ENCODE peak calls at places on chromosome 13, in four cellular contexts. One of them, this sample, is unnamed.

GRCh38 chr13:85693889-85694511 is 105.2 kb downstream of the SLITRK6 start:
- DNase-seq in HepG2: no peak
- DNase-seq in GM12878: no peak
- DNase-seq in K562: no peak
- DNase-seq in this sample: no peak

GRCh38 chr13:34411881-34412280 is 530.2 kb upstream of the NBEA start:
- DNase-seq in HepG2: no peak
- DNase-seq in GM12878: no peak
- DNase-seq in K562: no peak
- DNase-seq in this sample: no peak

GRCh38 chr13:39810091-39810877 is 154.8 kb downstream of the COG6 start:
- DNase-seq in HepG2: no peak
- DNase-seq in K562: no peak
- DNase-seq in GM12878: no peak
- DNase-seq in this sample: no peak

GRCh38 chr13:24165746-24166145 is 5.2 kb downstream of the SPATA13 start:
- DNase-seq in HepG2: no peak
- DNase-seq in GM12878: no peak
- DNase-seq in K562: no peak
- DNase-seq in this sample: no peak

GRCh38 chr13:25778302-25778701 is 273.5 kb downstream of the SHISA2 start:
- DNase-seq in GM12878: no peak
- DNase-seq in K562: no peak
- DNase-seq in HepG2: no peak
- DNase-seq in this sample: no peak

GRCh38 chr13:99658266-99658991 is 157.2 kb downstream of the TM9SF2 start:
- DNase-seq in K562: no peak
- DNase-seq in GM12878: no peak
- DNase-seq in HepG2: no peak
- DNase-seq in this sample: no peak

GRCh38 chr13:24184265-24184841 is 23.8 kb downstream of the SPATA13 start:
- DNase-seq in HepG2: peak
- DNase-seq in K562: no peak
- DNase-seq in GM12878: no peak
- DNase-seq in this sample: no peak

GRCh38 chr13:78024996-78025395 is 106.4 kb upstream of the EDNRB start:
- DNase-seq in HepG2: no peak
- DNase-seq in GM12878: no peak
- DNase-seq in K562: no peak
- DNase-seq in this sample: no peak

GRCh38 chr13:98508280-98509074 is 68.4 kb downstream of the STK24 start:
- DNase-seq in GM12878: no peak
- DNase-seq in K562: no peak
- DNase-seq in HepG2: peak
- DNase-seq in this sample: no peak

GRCh38 chr13:50955212-50955611 is 45.6 kb downstream of the RNASEH2B start:
- DNase-seq in HepG2: no peak
- DNase-seq in K562: no peak
- DNase-seq in GM12878: no peak
- DNase-seq in this sample: no peak

GRCh38 chr13:71618154-71618553 is 248.8 kb downstream of the DACH1 start:
- DNase-seq in K562: no peak
- DNase-seq in GM12878: no peak
- DNase-seq in HepG2: no peak
- DNase-seq in this sample: no peak

GRCh38 chr13:34076943-34077703 is 259.2 kb downstream of the RFC3 start:
- DNase-seq in K562: no peak
- DNase-seq in GM12878: no peak
- DNase-seq in HepG2: peak
- DNase-seq in this sample: no peak

GRCh38 chr13:29583073-29583785 is 12.3 kb downstream of the SLC7A1 start:
- DNase-seq in K562: peak
- DNase-seq in HepG2: no peak
- DNase-seq in GM12878: no peak
- DNase-seq in this sample: no peak

GRCh38 chr13:98721825-98722510 is 30.5 kb downstream of the SLC15A1 start:
- DNase-seq in K562: no peak
- DNase-seq in HepG2: no peak
- DNase-seq in GM12878: no peak
- DNase-seq in this sample: no peak

GRCh38 chr13:39779337-39780270 is 124.1 kb downstream of the COG6 start:
- DNase-seq in HepG2: no peak
- DNase-seq in K562: no peak
- DNase-seq in GM12878: no peak
- DNase-seq in this sample: no peak

GRCh38 chr13:60274664-60275063 is 110.9 kb upstream of the DIAPH3 start:
- DNase-seq in HepG2: no peak
- DNase-seq in K562: no peak
- DNase-seq in GM12878: no peak
- DNase-seq in this sample: no peak

GRCh38 chr13:60454425-60454824 is 57.4 kb downstream of the TDRD3 start:
- DNase-seq in HepG2: no peak
- DNase-seq in GM12878: no peak
- DNase-seq in K562: no peak
- DNase-seq in this sample: no peak

GRCh38 chr13:36436811-36437210 is 4.5 kb downstream of the CCNA1 start:
- DNase-seq in HepG2: no peak
- DNase-seq in GM12878: no peak
- DNase-seq in K562: no peak
- DNase-seq in this sample: no peak
- TF ChIP-seq POLR2A in HepG2: no peak
- TF ChIP-seq POLR2A in GM12878: no peak
- TF ChIP-seq POLR2A in K562: no peak
- TF ChIP-seq POLR2A in this sample: no peak

GRCh38 chr13:107531180-107531579 is 684.2 kb downstream of the LIG4 start:
- DNase-seq in K562: no peak
- DNase-seq in GM12878: no peak
- DNase-seq in HepG2: no peak
- DNase-seq in this sample: no peak

GRCh38 chr13:107534548-107534947 is 680.8 kb downstream of the LIG4 start:
- DNase-seq in HepG2: no peak
- DNase-seq in K562: no peak
- DNase-seq in GM12878: no peak
- DNase-seq in this sample: no peak

GRCh38 chr13:107531816-107532215 is 683.5 kb downstream of the LIG4 start:
- DNase-seq in HepG2: no peak
- DNase-seq in K562: no peak
- DNase-seq in GM12878: no peak
- DNase-seq in this sample: no peak
- TF ChIP-seq TAF1 in HepG2: no peak
- TF ChIP-seq TAF1 in K562: no peak
- TF ChIP-seq TAF1 in GM12878: no peak
- TF ChIP-seq TAF1 in this sample: no peak

GRCh38 chr13:30676672-30677071 is 58.7 kb upstream of the ALOX5AP start:
- DNase-seq in GM12878: no peak
- DNase-seq in K562: no peak
- DNase-seq in HepG2: peak
- DNase-seq in this sample: no peak
- TF ChIP-seq POLR2AphosphoS5 in GM12878: no peak
- TF ChIP-seq POLR2AphosphoS5 in K562: no peak
- TF ChIP-seq POLR2AphosphoS5 in HepG2: no peak
- TF ChIP-seq POLR2AphosphoS5 in this sample: no peak

GRCh38 chr13:110338441-110339101 is 31.5 kb downstream of the COL4A2 start:
- DNase-seq in K562: no peak
- DNase-seq in HepG2: no peak
- DNase-seq in GM12878: no peak
- DNase-seq in this sample: no peak
- TF ChIP-seq POLR2A in K562: no peak
- TF ChIP-seq POLR2A in HepG2: no peak
- TF ChIP-seq POLR2A in GM12878: no peak
- TF ChIP-seq POLR2A in this sample: no peak

DNA sequence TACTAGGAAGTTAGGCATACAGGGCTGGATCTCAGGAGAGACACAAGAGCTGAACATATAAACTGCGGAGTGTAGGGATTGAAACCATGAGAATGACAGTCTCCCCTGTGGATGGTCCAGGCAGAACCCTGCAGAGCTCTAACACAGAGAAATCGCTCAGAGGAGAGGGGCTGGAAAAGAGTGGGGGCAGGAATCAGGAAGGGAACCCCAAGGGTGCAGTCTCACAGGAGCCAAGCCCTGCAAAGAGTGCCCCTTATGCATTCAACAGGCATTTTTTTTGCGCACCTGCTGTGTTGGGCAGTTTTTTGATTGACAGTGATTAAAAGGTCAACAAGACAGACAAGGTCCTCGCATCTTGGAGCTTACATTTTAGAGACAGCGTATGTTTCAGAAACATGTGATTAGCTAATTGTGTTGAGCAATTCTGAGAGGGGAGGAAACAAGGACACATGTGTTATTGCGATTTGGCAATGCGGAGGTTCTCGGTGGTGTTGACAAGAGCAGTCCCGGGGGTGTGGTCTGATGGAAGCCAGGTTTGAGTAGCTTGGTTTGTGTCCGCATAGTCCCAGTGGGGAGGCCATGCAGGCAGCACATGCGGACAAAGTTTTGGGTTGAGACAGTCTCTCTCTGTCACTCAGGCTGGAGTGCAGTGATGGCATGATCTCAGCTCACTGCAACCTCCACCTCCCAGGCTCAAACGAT is 182.6 kb upstream of the IRS2 start:
- DNase-seq in K562: no peak
- DNase-seq in GM12878: no peak
- DNase-seq in HepG2: no peak
- DNase-seq in this sample: no peak
- TF ChIP-seq TAF1 in K562: no peak
- TF ChIP-seq TAF1 in GM12878: no peak
- TF ChIP-seq TAF1 in HepG2: no peak
- TF ChIP-seq TAF1 in this sample: no peak

DNA sequence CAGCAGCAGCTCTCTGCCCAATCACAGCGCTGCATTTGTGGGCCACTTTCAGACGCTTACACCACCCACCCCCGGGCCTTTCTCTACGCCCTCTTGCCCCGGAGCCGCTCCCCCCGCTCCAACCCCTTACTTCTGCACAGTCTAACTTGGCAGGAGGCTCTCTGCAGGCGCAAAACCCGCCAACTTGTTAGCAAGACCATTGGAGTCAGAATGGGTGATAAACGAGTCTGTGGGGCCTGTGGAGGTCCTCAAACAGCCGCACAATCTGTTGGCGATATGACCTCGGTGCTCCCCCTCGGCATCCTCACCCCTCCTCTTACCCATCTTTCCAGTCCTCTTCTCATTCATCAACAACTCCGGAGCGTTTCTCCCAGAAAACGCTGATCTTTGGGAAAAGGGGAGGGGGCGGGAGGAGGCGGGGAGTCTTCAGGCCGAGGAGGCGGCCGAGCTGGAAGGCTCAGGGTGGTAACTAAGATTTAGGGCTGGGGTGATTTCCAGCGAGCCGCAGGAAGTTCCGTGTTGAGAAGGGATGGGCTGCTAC is 4.2 kb downstream of the SOX21 start:
- DNase-seq in HepG2: no peak
- DNase-seq in GM12878: no peak
- DNase-seq in K562: no peak
- DNase-seq in this sample: no peak
- TF ChIP-seq POLR2AphosphoS5 in HepG2: no peak
- TF ChIP-seq POLR2AphosphoS5 in GM12878: no peak
- TF ChIP-seq POLR2AphosphoS5 in K562: no peak
- TF ChIP-seq POLR2AphosphoS5 in this sample: no peak

GRCh38 chr13:45335397-45336024 is 5.5 kb downstream of the TPT1 start:
- DNase-seq in HepG2: peak
- DNase-seq in K562: no peak
- DNase-seq in GM12878: no peak
- DNase-seq in this sample: no peak

GRCh38 chr13:45332831-45333219 is 8.2 kb downstream of the TPT1 start:
- DNase-seq in GM12878: no peak
- DNase-seq in HepG2: no peak
- DNase-seq in K562: no peak
- DNase-seq in this sample: no peak

GRCh38 chr13:45331981-45332830 is 8.8 kb downstream of the TPT1 start:
- DNase-seq in K562: no peak
- DNase-seq in GM12878: no peak
- DNase-seq in HepG2: peak
- DNase-seq in this sample: no peak

GRCh38 chr13:45333973-45334922 is 6.7 kb downstream of the TPT1 start:
- DNase-seq in HepG2: no peak
- DNase-seq in GM12878: no peak
- DNase-seq in K562: no peak
- DNase-seq in this sample: no peak

GRCh38 chr13:45333251-45333972 is 7.6 kb downstream of the TPT1 start:
- DNase-seq in K562: no peak
- DNase-seq in GM12878: no peak
- DNase-seq in HepG2: no peak
- DNase-seq in this sample: no peak
- TF ChIP-seq POLR2A in K562: no peak
- TF ChIP-seq POLR2A in GM12878: no peak
- TF ChIP-seq POLR2A in HepG2: no peak
- TF ChIP-seq POLR2A in this sample: peak

GRCh38 chr13:113932060-113932459 is 41.8 kb downstream of the C13orf46 start:
- DNase-seq in HepG2: no peak
- DNase-seq in GM12878: no peak
- DNase-seq in K562: no peak
- DNase-seq in this sample: no peak

GRCh38 chr13:113930711-113931637 is 42.9 kb downstream of the C13orf46 start:
- DNase-seq in K562: no peak
- DNase-seq in HepG2: no peak
- DNase-seq in GM12878: peak
- DNase-seq in this sample: peak

GRCh38 chr13:113928701-113929627 is 44.9 kb downstream of the C13orf46 start:
- DNase-seq in K562: no peak
- DNase-seq in HepG2: no peak
- DNase-seq in GM12878: no peak
- DNase-seq in this sample: no peak

GRCh38 chr13:113927661-113928581 is 46.0 kb downstream of the C13orf46 start:
- DNase-seq in GM12878: no peak
- DNase-seq in HepG2: no peak
- DNase-seq in K562: no peak
- DNase-seq in this sample: no peak

GRCh38 chr13:113929628-113930615 is 44.0 kb downstream of the C13orf46 start:
- DNase-seq in K562: no peak
- DNase-seq in HepG2: no peak
- DNase-seq in GM12878: no peak
- DNase-seq in this sample: no peak
- TF ChIP-seq TAF1 in K562: no peak
- TF ChIP-seq TAF1 in HepG2: no peak
- TF ChIP-seq TAF1 in GM12878: no peak
- TF ChIP-seq TAF1 in this sample: no peak

DNA sequence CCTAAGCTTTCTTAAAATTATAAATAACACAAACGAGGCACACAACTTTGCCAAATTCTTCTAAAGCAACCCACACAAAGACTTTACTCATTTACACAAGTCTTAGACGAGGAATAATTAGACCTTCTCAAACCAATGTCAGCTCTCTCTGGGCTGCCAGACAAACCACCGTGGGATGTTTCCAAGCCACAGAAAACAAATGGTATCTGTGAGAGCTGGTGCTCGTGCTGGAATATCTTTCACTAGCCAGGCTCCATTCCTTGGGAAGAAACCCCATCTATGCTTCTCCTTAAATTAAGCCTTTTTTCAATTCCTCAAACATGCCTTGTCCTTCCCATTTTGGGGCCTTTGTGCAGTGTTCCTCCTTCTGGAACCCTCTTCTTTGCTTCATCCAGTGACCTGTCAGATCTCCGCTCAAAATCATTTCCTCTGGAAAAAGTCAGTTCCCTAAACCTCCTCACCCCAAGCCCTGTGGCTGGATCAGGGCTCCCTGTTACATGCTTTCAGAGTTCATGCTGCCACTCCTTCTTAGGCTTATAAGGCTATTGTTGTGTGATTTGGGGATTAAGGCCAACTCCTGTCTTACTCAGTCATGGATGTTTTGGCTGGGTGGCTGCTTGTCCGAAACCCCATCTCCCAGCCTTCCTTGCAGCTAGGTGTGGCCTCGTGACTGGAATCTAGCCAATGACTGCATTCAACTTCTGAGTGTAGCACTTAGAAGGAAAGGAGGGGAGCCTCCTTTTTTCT is 64.2 kb upstream of the GTF2F2 start:
- DNase-seq in HepG2: no peak
- DNase-seq in GM12878: no peak
- DNase-seq in K562: peak
- DNase-seq in this sample: no peak
- TF ChIP-seq POLR2AphosphoS5 in HepG2: no peak
- TF ChIP-seq POLR2AphosphoS5 in GM12878: no peak
- TF ChIP-seq POLR2AphosphoS5 in K562: no peak
- TF ChIP-seq POLR2AphosphoS5 in this sample: no peak

This sample was measured in GM12892.